ENCODE peak calls at places on chromosomes 16 and 17, in eight cellular contexts. X is RWPE1; M is cardiac fibroblast; P is IMR-90; O is PC-3; R is esophagus muscularis mucosa; U is DND-41; Y is activated CD8-positive, alpha-beta T cell treated with anti-CD3 and anti-CD28 coated beads for 36 hours. G is an unnamed sample.

GRCh38 chr17:39927101-39927927 is at the start of the genes LRRC3C and ORMDL3:
- DNase-seq in X (peak), U (peak), Y (peak), P (peak), M (peak), R (peak), O (peak), G (no peak)

GRCh38 chr16:3157229-3158013 is 22.6 kb downstream of the ZNF213 start:
- DNase-seq in U (peak), X (peak), O (peak), M (peak), R (no peak), P (peak), Y (peak), G (peak)

GRCh38 chr17:44119798-44120197 is 3.6 kb downstream of the HDAC5 start:
- DNase-seq in P (no peak), R (no peak), X (no peak), Y (no peak), M (no peak), U (no peak), O (no peak), G (no peak)

GRCh38 chr17:28405632-28406477 is at the start of gene SLC46A1:
- DNase-seq in P (no peak), M (peak), Y (peak), R (no peak), U (no peak), O (peak), X (peak), G (peak)

GRCh38 chr17:48003686-48004120 is 32.8 kb downstream of the CDK5RAP3 start:
- DNase-seq in O (no peak), R (no peak), U (no peak), X (no peak), P (no peak), Y (no peak), M (no peak), G (no peak)

GRCh38 chr16:23432176-23433128 is 20.5 kb downstream of the COG7 start:
- DNase-seq in Y (no peak), U (no peak), O (no peak), R (no peak), X (no peak), M (no peak), P (peak), G (peak)

GRCh38 chr16:72768611-72769010 is 279.3 kb downstream of the ZFHX3 start:
- DNase-seq in Y (no peak), R (no peak), P (no peak), O (no peak), X (no peak), U (no peak), M (peak), G (no peak)

GRCh38 chr16:89384282-89384681 is 106.1 kb downstream of the ANKRD11 start:
- DNase-seq in O (no peak), M (no peak), Y (no peak), R (no peak), X (no peak), P (no peak), U (no peak), G (no peak)

GRCh38 chr17:76410328-76410965 is 26.0 kb downstream of the SPHK1 start:
- DNase-seq in X (no peak), M (no peak), Y (no peak), U (no peak), O (no peak), P (no peak), R (no peak), G (no peak)

GRCh38 chr17:64063766-64064224 is 43.4 kb upstream of the ICAM2 start:
- DNase-seq in P (peak), Y (peak), O (peak), U (peak), R (no peak), X (no peak), M (peak), G (peak)

GRCh38 chr17:19270951-19271611 is 33.9 kb downstream of the EPN2 start:
- DNase-seq in U (no peak), Y (no peak), P (no peak), R (no peak), M (no peak), O (no peak), X (no peak), G (no peak)

GRCh38 chr16:74480150-74481029 is 59.1 kb upstream of the CLEC18B start:
- DNase-seq in U (no peak), M (peak), O (peak), R (no peak), X (peak), Y (no peak), P (no peak), G (peak)

GRCh38 chr17:27552467-27552779 is 78.6 kb upstream of the LGALS9 start:
- DNase-seq in X (peak), P (peak), Y (peak), R (no peak), O (peak), M (peak), U (no peak), G (peak)

GRCh38 chr17:10735251-10735650 is 5.4 kb upstream of the TMEM220 start:
- DNase-seq in M (no peak), P (no peak), O (no peak), U (no peak), Y (no peak), R (no peak), X (no peak), G (no peak)

GRCh38 chr16:30064746-30065111 is 831 bp upstream of the ALDOA start:
- DNase-seq in X (no peak), O (no peak), P (no peak), Y (no peak), M (no peak), U (no peak), R (no peak), G (no peak)

GRCh38 chr17:78263063-78263735 is 31.8 kb downstream of the TMEM235 start:
- DNase-seq in U (no peak), P (no peak), Y (peak), X (no peak), M (peak), O (no peak), R (no peak), G (no peak)

GRCh38 chr16:35431829-35432663 is 1972.6 kb downstream of the TP53TG3F start:
- DNase-seq in Y (peak), R (no peak), P (no peak), X (no peak), M (no peak), U (peak), O (no peak), G (peak)

GRCh38 chr16:85777583-85778310 is 21.6 kb downstream of the EMC8 start:
- DNase-seq in P (peak), X (peak), O (peak), R (no peak), Y (no peak), U (no peak), M (no peak), G (peak)

GRCh38 chr17:69050999-69051775 is 9.5 kb downstream of the ABCA9 start:
- DNase-seq in R (no peak), M (peak), X (no peak), Y (no peak), P (peak), U (no peak), O (no peak), G (no peak)

GRCh38 chr16:66270333-66270927 is 96.1 kb upstream of the CDH5 start:
- DNase-seq in R (no peak), U (peak), P (peak), M (peak), Y (peak), X (peak), O (peak), G (peak)

GRCh38 chr17:41654134-41654907 is 29.9 kb upstream of the KRT17 start:
- DNase-seq in R (no peak), Y (no peak), X (peak), P (no peak), M (no peak), U (no peak), O (peak), G (peak)

GRCh38 chr16:25713785-25714570 is 22.2 kb downstream of the HS3ST4 start:
- DNase-seq in P (no peak), Y (no peak), R (no peak), M (no peak), X (no peak), O (peak), U (no peak), G (no peak)

GRCh38 chr17:31740611-31741082 is 118.4 kb downstream of the COPRS start:
- DNase-seq in U (no peak), O (peak), R (no peak), Y (no peak), M (peak), P (peak), X (no peak), G (no peak)

GRCh38 chr17:9212376-9213310 is 191.3 kb downstream of the NTN1 start:
- DNase-seq in U (no peak), Y (no peak), P (no peak), O (no peak), R (no peak), M (no peak), X (no peak), G (no peak)

GRCh38 chr16:87040169-87041117 is 276.7 kb downstream of the C16orf95 start:
- DNase-seq in U (no peak), Y (no peak), R (no peak), M (no peak), X (no peak), O (no peak), P (no peak), G (no peak)

GRCh38 chr16:74448990-74449389 is 27.7 kb upstream of the CLEC18B start:
- DNase-seq in U (no peak), R (peak), Y (no peak), O (peak), X (peak), P (peak), M (peak), G (peak)

GRCh38 chr17:57811633-57812280 is 38.1 kb downstream of the MRPS23 start:
- DNase-seq in R (peak), U (no peak), X (no peak), M (no peak), O (peak), Y (no peak), P (no peak), G (no peak)

GRCh38 chr17:41067281-41067680 is 1.6 kb upstream of the KRTAP2-4 start:
- DNase-seq in R (no peak), U (no peak), P (peak), O (no peak), M (no peak), X (no peak), Y (no peak), G (no peak)

GRCh38 chr16:31177136-31177535 is 2.8 kb upstream of the FUS start:
- DNase-seq in O (peak), R (no peak), U (peak), P (peak), Y (peak), M (peak), X (no peak), G (no peak)

GRCh38 chr17:6374271-6374691 is 60.6 kb downstream of the AIPL1 start:
- DNase-seq in U (no peak), P (peak), R (peak), Y (peak), M (no peak), X (peak), O (peak), G (peak)

DNA sequence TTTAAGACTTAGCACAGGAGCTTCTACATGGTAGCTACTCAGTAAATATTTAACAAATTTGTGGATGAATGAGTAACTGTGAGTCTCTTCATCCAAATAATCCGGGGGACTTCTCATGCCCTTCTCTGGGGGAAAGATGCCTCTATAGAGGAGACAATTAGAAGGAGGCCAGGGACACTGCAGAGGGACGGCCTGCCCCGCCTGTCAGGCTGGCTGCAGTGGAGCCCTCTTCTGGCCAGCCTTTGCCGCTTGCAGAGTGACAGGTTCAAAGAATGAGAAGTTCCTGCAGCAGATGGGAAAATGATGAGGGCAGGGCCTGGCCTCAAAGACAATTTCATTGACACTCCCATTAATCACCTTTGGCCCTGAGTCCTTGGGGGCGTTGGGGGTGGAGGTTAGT is 339.1 kb downstream of the MAF start:
- DNase-seq in Y (peak), R (no peak), X (no peak), P (no peak), M (no peak), U (peak), O (no peak), G (peak)
- TF ChIP-seq CTCF in Y (peak), R (no peak), X (no peak), P (no peak), M (no peak), U (peak), O (no peak), G (no peak)

DNA sequence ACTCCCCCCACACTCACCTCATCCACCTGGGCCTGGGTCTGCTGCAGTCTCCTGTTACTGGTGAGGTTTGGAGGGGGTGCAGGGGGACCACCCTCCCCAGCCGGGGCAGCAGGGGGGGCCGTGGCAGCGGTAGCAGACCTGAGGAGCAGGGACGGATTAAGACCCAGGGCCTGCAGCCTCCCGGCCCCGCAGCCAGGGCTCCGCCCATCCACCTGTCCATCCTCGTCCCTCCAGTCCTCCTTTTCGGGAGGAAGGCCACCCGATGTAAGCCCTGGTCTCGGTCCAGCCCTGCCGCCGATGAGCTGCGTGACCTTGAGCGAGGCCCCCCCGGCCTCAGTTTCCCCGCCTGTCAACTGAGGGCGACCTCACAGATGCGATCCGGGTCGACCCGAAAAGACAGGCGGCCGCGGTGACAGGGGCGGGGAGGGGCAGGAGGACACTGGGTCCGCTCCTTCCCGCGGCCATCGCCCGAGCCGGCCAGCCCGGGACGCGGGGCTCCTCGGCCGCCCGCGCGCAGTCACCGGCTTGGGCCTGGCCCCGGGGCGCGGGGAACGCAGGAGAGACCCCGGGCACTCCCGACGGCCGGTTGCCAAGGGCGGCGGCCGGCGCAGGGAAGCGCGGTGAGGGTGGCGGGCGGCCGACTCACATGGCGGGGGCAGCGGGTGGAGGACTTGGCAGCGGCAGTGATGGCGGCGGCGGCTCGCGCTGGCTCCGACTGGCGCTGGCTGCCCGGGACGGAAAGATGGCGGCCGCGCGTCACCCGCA is at the start of gene VAMP2:
- DNase-seq in R (no peak), O (peak), X (peak), P (peak), Y (peak), M (peak), U (peak), G (peak)
- TF ChIP-seq CTCF in R (no peak), O (no peak), X (no peak), P (no peak), Y (no peak), M (no peak), U (no peak), G (no peak)

GRCh38 chr16:4681471-4682083 is 11.8 kb upstream of the NUDT16L1 start:
- DNase-seq in U (no peak), X (no peak), R (no peak), Y (peak), O (no peak), M (no peak), P (no peak), G (no peak)

GRCh38 chr16:4684030-4684715 is 9.2 kb upstream of the NUDT16L1 start:
- DNase-seq in O (no peak), M (no peak), U (no peak), X (no peak), R (no peak), Y (no peak), P (no peak), G (no peak)

GRCh38 chr16:4683255-4684029 is 9.9 kb upstream of the NUDT16L1 start:
- DNase-seq in X (no peak), R (no peak), O (no peak), U (no peak), Y (no peak), M (no peak), P (no peak), G (no peak)

GRCh38 chr16:4682084-4682581 is 11.2 kb upstream of the NUDT16L1 start:
- DNase-seq in U (no peak), R (no peak), P (no peak), O (no peak), Y (no peak), M (no peak), X (no peak), G (no peak)

GRCh38 chr16:4682616-4683254 is 10.6 kb upstream of the NUDT16L1 start:
- DNase-seq in X (no peak), O (peak), U (peak), P (peak), Y (peak), R (no peak), M (no peak), G (no peak)
- TF ChIP-seq CTCF in X (peak), O (peak), U (peak), P (peak), Y (peak), R (peak), M (peak), G (peak)

GRCh38 chr17:67942810-67943209 is 53.5 kb downstream of the C17orf58 start:
- DNase-seq in U (no peak), R (no peak), X (no peak), Y (no peak), P (peak), M (peak), O (peak), G (peak)
- TF ChIP-seq CTCF in U (peak), R (no peak), X (peak), Y (peak), P (peak), M (peak), O (peak), G (no peak)

GRCh38 chr16:81444448-81445121 is at the start of gene CMIP:
- DNase-seq in O (peak), P (peak), M (peak), R (no peak), Y (peak), U (peak), X (peak), G (peak)

GRCh38 chr16:81445926-81446317 is 1.3 kb downstream of the CMIP start:
- DNase-seq in U (no peak), M (no peak), X (no peak), O (no peak), P (no peak), R (no peak), Y (no peak), G (no peak)

GRCh38 chr16:81443688-81444447 is 740 bp upstream of the CMIP start:
- DNase-seq in X (no peak), P (no peak), Y (peak), U (no peak), O (no peak), M (no peak), R (no peak), G (peak)

GRCh38 chr16:81446318-81447275 is 2.0 kb downstream of the CMIP start:
- DNase-seq in M (no peak), X (peak), R (no peak), U (peak), O (peak), Y (peak), P (peak), G (peak)

GRCh38 chr16:81445143-81445922 is 725 bp downstream of the CMIP start:
- DNase-seq in U (peak), M (no peak), Y (peak), O (no peak), P (peak), X (peak), R (no peak), G (peak)
- TF ChIP-seq CTCF in U (peak), M (peak), Y (peak), O (no peak), P (peak), X (no peak), R (peak), G (no peak)